ENCODE peak calls at places on chromosomes 16 and 17, in seven cellular contexts. One of them, this sample, is unnamed.

GRCh38 chr16:12087901-12088364 is 111.4 kb downstream of the SNX29 start:
- DNase-seq in activated CD8-positive, alpha-beta memory T cell treated with anti-CD3 and anti-CD28 coated beads for 48 hours: no peak
- DNase-seq in Right ventricle myocardium superior: no peak
- DNase-seq in BE2C: peak
- DNase-seq in right cardiac atrium: no peak
- DNase-seq in erythroblast: no peak
- DNase-seq in HTR-8/SVneo: no peak
- DNase-seq in this sample: peak

GRCh38 chr17:4721203-4722135 is 9.8 kb upstream of the MED11 start:
- DNase-seq in activated CD8-positive, alpha-beta memory T cell treated with anti-CD3 and anti-CD28 coated beads for 48 hours: no peak
- DNase-seq in erythroblast: peak
- DNase-seq in right cardiac atrium: peak
- DNase-seq in Right ventricle myocardium superior: no peak
- DNase-seq in HTR-8/SVneo: no peak
- DNase-seq in BE2C: no peak
- DNase-seq in this sample: no peak

GRCh38 chr16:89655062-89655643 is 2.4 kb downstream of the CHMP1A start:
- DNase-seq in BE2C: no peak
- DNase-seq in activated CD8-positive, alpha-beta memory T cell treated with anti-CD3 and anti-CD28 coated beads for 48 hours: no peak
- DNase-seq in Right ventricle myocardium superior: no peak
- DNase-seq in HTR-8/SVneo: no peak
- DNase-seq in erythroblast: no peak
- DNase-seq in right cardiac atrium: no peak
- DNase-seq in this sample: no peak

GRCh38 chr16:7792346-7792745 is 459.7 kb downstream of the RBFOX1 start:
- DNase-seq in right cardiac atrium: no peak
- DNase-seq in HTR-8/SVneo: no peak
- DNase-seq in BE2C: no peak
- DNase-seq in activated CD8-positive, alpha-beta memory T cell treated with anti-CD3 and anti-CD28 coated beads for 48 hours: no peak
- DNase-seq in erythroblast: no peak
- DNase-seq in Right ventricle myocardium superior: no peak
- DNase-seq in this sample: no peak

GRCh38 chr17:1181769-1182137 is 2.0 kb upstream of the ABR start:
- DNase-seq in Right ventricle myocardium superior: no peak
- DNase-seq in activated CD8-positive, alpha-beta memory T cell treated with anti-CD3 and anti-CD28 coated beads for 48 hours: no peak
- DNase-seq in right cardiac atrium: no peak
- DNase-seq in erythroblast: no peak
- DNase-seq in HTR-8/SVneo: no peak
- DNase-seq in BE2C: no peak
- DNase-seq in this sample: peak

GRCh38 chr16:3490911-3491629 is 4.2 kb downstream of the C16orf90 start:
- DNase-seq in Right ventricle myocardium superior: peak
- DNase-seq in HTR-8/SVneo: no peak
- DNase-seq in erythroblast: no peak
- DNase-seq in BE2C: peak
- DNase-seq in right cardiac atrium: no peak
- DNase-seq in activated CD8-positive, alpha-beta memory T cell treated with anti-CD3 and anti-CD28 coated beads for 48 hours: no peak
- DNase-seq in this sample: no peak

GRCh38 chr17:81044764-81045589 is 10.0 kb downstream of the BAIAP2 start:
- DNase-seq in erythroblast: peak
- DNase-seq in HTR-8/SVneo: no peak
- DNase-seq in activated CD8-positive, alpha-beta memory T cell treated with anti-CD3 and anti-CD28 coated beads for 48 hours: no peak
- DNase-seq in Right ventricle myocardium superior: peak
- DNase-seq in BE2C: peak
- DNase-seq in right cardiac atrium: peak
- DNase-seq in this sample: no peak

GRCh38 chr16:68283840-68284595 is 19.7 kb downstream of the SLC7A6 start:
- DNase-seq in activated CD8-positive, alpha-beta memory T cell treated with anti-CD3 and anti-CD28 coated beads for 48 hours: no peak
- DNase-seq in erythroblast: no peak
- DNase-seq in BE2C: no peak
- DNase-seq in right cardiac atrium: no peak
- DNase-seq in Right ventricle myocardium superior: no peak
- DNase-seq in HTR-8/SVneo: no peak
- DNase-seq in this sample: peak

GRCh38 chr16:12625068-12625467 is 178.6 kb downstream of the CPPED1 start:
- DNase-seq in Right ventricle myocardium superior: no peak
- DNase-seq in HTR-8/SVneo: no peak
- DNase-seq in BE2C: no peak
- DNase-seq in erythroblast: no peak
- DNase-seq in activated CD8-positive, alpha-beta memory T cell treated with anti-CD3 and anti-CD28 coated beads for 48 hours: no peak
- DNase-seq in right cardiac atrium: no peak
- DNase-seq in this sample: no peak

GRCh38 chr17:7017827-7018200 is 5.0 kb upstream of the BCL6B start:
- DNase-seq in Right ventricle myocardium superior: no peak
- DNase-seq in activated CD8-positive, alpha-beta memory T cell treated with anti-CD3 and anti-CD28 coated beads for 48 hours: no peak
- DNase-seq in HTR-8/SVneo: no peak
- DNase-seq in erythroblast: no peak
- DNase-seq in BE2C: no peak
- DNase-seq in right cardiac atrium: peak
- DNase-seq in this sample: no peak

GRCh38 chr16:81863630-81864352 is 84.7 kb downstream of the PLCG2 start:
- DNase-seq in right cardiac atrium: peak
- DNase-seq in activated CD8-positive, alpha-beta memory T cell treated with anti-CD3 and anti-CD28 coated beads for 48 hours: no peak
- DNase-seq in HTR-8/SVneo: no peak
- DNase-seq in BE2C: no peak
- DNase-seq in erythroblast: no peak
- DNase-seq in Right ventricle myocardium superior: no peak
- DNase-seq in this sample: peak

GRCh38 chr16:85879975-85880831 is 18.8 kb upstream of the IRF8 start:
- DNase-seq in right cardiac atrium: no peak
- DNase-seq in HTR-8/SVneo: no peak
- DNase-seq in Right ventricle myocardium superior: no peak
- DNase-seq in activated CD8-positive, alpha-beta memory T cell treated with anti-CD3 and anti-CD28 coated beads for 48 hours: no peak
- DNase-seq in BE2C: no peak
- DNase-seq in erythroblast: no peak
- DNase-seq in this sample: no peak

GRCh38 chr16:57358527-57359095 is at the start of gene CCL22:
- DNase-seq in activated CD8-positive, alpha-beta memory T cell treated with anti-CD3 and anti-CD28 coated beads for 48 hours: no peak
- DNase-seq in Right ventricle myocardium superior: no peak
- DNase-seq in BE2C: no peak
- DNase-seq in right cardiac atrium: no peak
- DNase-seq in erythroblast: no peak
- DNase-seq in HTR-8/SVneo: no peak
- DNase-seq in this sample: no peak

GRCh38 chr16:30430428-30430970 is 669 bp upstream of the DCTPP1 start:
- DNase-seq in activated CD8-positive, alpha-beta memory T cell treated with anti-CD3 and anti-CD28 coated beads for 48 hours: no peak
- DNase-seq in BE2C: peak
- DNase-seq in erythroblast: no peak
- DNase-seq in Right ventricle myocardium superior: no peak
- DNase-seq in HTR-8/SVneo: no peak
- DNase-seq in right cardiac atrium: peak
- DNase-seq in this sample: no peak

GRCh38 chr16:84048871-84049270 is 6.3 kb upstream of the SLC38A8 start:
- DNase-seq in BE2C: no peak
- DNase-seq in Right ventricle myocardium superior: no peak
- DNase-seq in right cardiac atrium: peak
- DNase-seq in HTR-8/SVneo: no peak
- DNase-seq in activated CD8-positive, alpha-beta memory T cell treated with anti-CD3 and anti-CD28 coated beads for 48 hours: no peak
- DNase-seq in erythroblast: no peak
- DNase-seq in this sample: no peak

GRCh38 chr17:8496081-8496480 is 60.4 kb downstream of the NDEL1 start:
- DNase-seq in BE2C: no peak
- DNase-seq in activated CD8-positive, alpha-beta memory T cell treated with anti-CD3 and anti-CD28 coated beads for 48 hours: no peak
- DNase-seq in HTR-8/SVneo: no peak
- DNase-seq in right cardiac atrium: no peak
- DNase-seq in Right ventricle myocardium superior: no peak
- DNase-seq in erythroblast: no peak
- DNase-seq in this sample: no peak

GRCh38 chr17:45246861-45247428 is 14.9 kb downstream of the SPATA32 start:
- DNase-seq in Right ventricle myocardium superior: no peak
- DNase-seq in erythroblast: peak
- DNase-seq in right cardiac atrium: no peak
- DNase-seq in BE2C: peak
- DNase-seq in HTR-8/SVneo: no peak
- DNase-seq in activated CD8-positive, alpha-beta memory T cell treated with anti-CD3 and anti-CD28 coated beads for 48 hours: no peak
- DNase-seq in this sample: peak